ENCODE peak calls at places on chromosomes 16 and 17, in ten cellular contexts. E is tibial artery, C is thoracic aorta, G is body of pancreas, U is endodermal cell, X is heart right ventricle, B is uterus, L is OCI-LY7, W is sigmoid colon, V is IMR-90. Q is an unnamed sample. For H3K4me1, the result is how much of the 10 kb centered on the place peaks cover.

GRCh38 chr16:1688807-1689560 is 10.9 kb downstream of the JPT2 start:
- DNase-seq in W (no peak), V (no peak), X (peak), L (no peak), B (no peak), U (peak), E (no peak), C (peak), G (peak), Q (no peak)

GRCh38 chr17:4598776-4599504 is 14.6 kb downstream of the SMTNL2 start:
- DNase-seq in X (peak), L (no peak), G (peak), W (peak), V (peak), U (peak), C (no peak), E (peak), B (peak), Q (peak)

GRCh38 chr16:4924593-4925378 is 12.2 kb downstream of the PPL start:
- DNase-seq in B (no peak), V (no peak), X (no peak), E (no peak), U (peak), C (no peak), W (no peak), L (no peak), G (peak), Q (no peak)

GRCh38 chr17:17090642-17091103 is 48.4 kb downstream of the MPRIP start:
- DNase-seq in X (no peak), U (no peak), E (no peak), L (no peak), W (peak), C (no peak), B (peak), G (peak), V (no peak), Q (no peak)

GRCh38 chr16:26593700-26594099 is 473.0 kb upstream of the C16orf82 start:
- DNase-seq in U (peak), L (no peak), G (no peak), X (no peak), B (no peak), W (no peak), E (no peak), C (no peak), V (no peak), Q (peak)

GRCh38 chr17:65064452-65065019 is 8.0 kb upstream of the GNA13 start:
- DNase-seq in L (no peak), W (peak), X (no peak), U (peak), V (peak), B (no peak), C (no peak), E (no peak), G (no peak), Q (no peak)

GRCh38 chr17:67359960-67360817 is 6.2 kb downstream of the PSMD12 start:
- DNase-seq in C (no peak), E (no peak), U (peak), V (peak), G (no peak), L (peak), X (no peak), W (no peak), B (no peak), Q (no peak)

GRCh38 chr16:85986931-85987749 is 88.2 kb downstream of the IRF8 start:
- DNase-seq in W (peak), C (no peak), U (peak), G (peak), E (no peak), B (no peak), L (peak), X (no peak), V (no peak), Q (no peak)

DNA sequence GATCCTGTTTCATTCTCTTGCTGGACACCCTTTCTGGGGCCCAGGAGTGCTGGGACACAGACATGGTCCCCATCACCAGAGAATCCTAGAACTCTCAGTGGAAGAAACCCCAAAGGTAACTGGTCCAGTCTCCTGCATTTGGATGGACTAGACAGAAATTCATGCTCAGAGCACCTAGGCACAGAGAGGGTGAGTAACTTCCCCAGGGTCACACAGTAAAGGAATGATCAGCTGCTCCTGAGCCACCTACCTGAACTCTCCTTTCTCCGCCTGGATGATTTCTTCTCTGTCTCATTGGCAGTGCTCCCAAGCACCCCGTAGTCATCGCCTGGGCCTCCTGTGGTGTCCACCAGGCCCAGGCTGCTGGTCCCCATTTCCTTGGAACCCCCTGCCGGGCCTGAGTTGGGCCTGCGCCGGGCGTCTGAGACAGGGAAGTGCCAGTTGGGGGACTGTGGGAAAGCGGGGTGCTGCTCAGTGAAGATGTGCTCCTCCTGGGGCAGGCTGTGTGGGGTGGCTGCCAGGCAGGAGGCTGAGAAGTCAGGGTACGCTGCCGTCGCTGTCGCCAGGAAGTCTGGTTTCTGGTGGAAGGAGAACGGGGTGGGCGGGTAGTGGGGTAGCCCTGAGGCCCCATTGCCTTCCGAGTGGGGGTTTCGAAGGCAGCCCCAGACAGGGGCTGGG is 767 bp downstream of the MEOX1 start:
- DNase-seq in C (no peak), E (no peak), V (no peak), G (no peak), W (no peak), L (no peak), B (no peak), U (no peak), X (no peak), Q (no peak)
- H3K4me3 ChIP-seq in C (no peak), E (no peak), V (no peak), G (no peak), W (peak), L (no peak), B (no peak), U (no peak), X (peak), Q (peak)

GRCh38 chr17:63838586-63839184 is 3.8 kb downstream of the SMARCD2 start:
- DNase-seq in W (peak), X (peak), G (peak), U (no peak), B (peak), L (no peak), E (peak), V (peak), C (peak), Q (peak)

GRCh38 chr17:63835167-63835720 is 7.2 kb downstream of the SMARCD2 start:
- DNase-seq in X (no peak), U (no peak), W (peak), E (no peak), B (no peak), G (no peak), V (no peak), C (no peak), L (no peak), Q (no peak)

GRCh38 chr17:63836811-63837210 is 5.7 kb downstream of the SMARCD2 start:
- DNase-seq in U (no peak), E (no peak), C (no peak), W (no peak), V (no peak), G (no peak), L (no peak), X (no peak), B (no peak), Q (no peak)

GRCh38 chr17:63837962-63838585 is 4.4 kb downstream of the SMARCD2 start:
- DNase-seq in U (no peak), L (no peak), E (no peak), V (no peak), B (no peak), C (no peak), X (no peak), G (no peak), W (no peak), Q (no peak)

GRCh38 chr17:63837480-63837879 is 5.0 kb downstream of the SMARCD2 start:
- DNase-seq in E (no peak), X (no peak), B (no peak), G (no peak), C (no peak), U (no peak), W (no peak), L (no peak), V (no peak), Q (no peak)
- H3K4me1 ChIP-seq in E (under half), X (under half), B (under half), G (half or more), C (under half), U (under half), W (half or more), L (under half), V (under half), Q (half or more)

GRCh38 chr16:3880623-3881498 is at the start of gene CREBBP:
- DNase-seq in G (peak), W (peak), L (peak), X (peak), C (peak), U (peak), B (peak), E (peak), V (peak), Q (peak)
- TF ChIP-seq CTCF in G (no peak), W (no peak), L (no peak), X (no peak), C (no peak), U (no peak), B (no peak), E (no peak), V (no peak), Q (no peak)

GRCh38 chr17:50902768-50903353 is 36.7 kb upstream of the TOB1 start:
- DNase-seq in G (no peak), V (no peak), W (no peak), B (no peak), C (no peak), L (no peak), X (no peak), E (no peak), U (peak), Q (no peak)
- H3K4me3 ChIP-seq in G (no peak), V (no peak), W (no peak), B (no peak), C (no peak), L (no peak), X (no peak), E (no peak), U (no peak), Q (no peak)

DNA sequence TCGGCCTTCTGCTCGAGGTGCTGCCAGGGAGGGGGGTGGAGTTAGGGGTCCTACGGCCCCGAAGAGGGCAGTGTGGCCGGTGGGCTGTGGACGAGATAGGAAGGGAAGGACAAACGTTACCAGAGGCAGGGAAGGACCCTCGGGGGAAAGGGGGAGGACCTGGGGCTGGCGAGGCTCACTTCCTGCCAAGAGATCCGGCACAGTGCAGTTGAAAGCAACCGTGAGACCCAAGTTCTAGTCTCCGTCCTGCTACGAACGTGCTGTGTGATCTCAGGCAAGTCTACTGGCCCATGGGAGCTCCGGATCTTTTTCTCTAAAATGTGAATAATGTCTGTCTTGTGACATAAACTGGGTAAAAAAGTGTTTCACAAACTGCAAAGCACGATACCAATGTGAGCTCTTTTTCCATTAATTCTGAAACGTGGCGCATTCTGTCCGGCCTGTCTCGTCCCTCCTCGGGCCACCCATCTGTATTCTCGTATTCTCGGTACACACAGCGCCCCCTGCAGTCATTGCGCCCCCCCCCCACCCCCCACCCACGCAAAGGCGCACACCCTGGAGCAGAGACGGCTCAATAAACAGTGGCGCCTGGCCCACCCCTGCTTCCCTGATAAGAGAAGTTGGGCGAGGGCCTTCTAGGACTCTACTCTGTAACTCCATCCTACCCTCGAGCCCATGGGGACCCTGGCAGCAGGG is 8.8 kb downstream of the CYGB start:
- DNase-seq in L (peak), W (no peak), B (peak), E (peak), G (no peak), V (peak), X (peak), C (no peak), U (no peak), Q (no peak)
- H3K4me1 ChIP-seq in L (under half), W (half or more), B (under half), E (under half), G (under half), V (under half), X (half or more), C (under half), U (under half), Q (half or more)